ENCODE peak calls at places on chromosome 10, in seven cellular contexts. J is CD4-positive, alpha-beta T cell; H is nucleus accumbens; L is AML-193; Z is neural progenitor cell; I is amniotic stem cell; C is brain microvascular endothelial cell. A is an unnamed sample.

GRCh38 chr10:43093423-43094090 is 16.7 kb downstream of the RET start:
- DNase-seq in I (no peak), C (no peak), H (no peak), Z (peak), L (no peak), J (no peak), A (peak)

GRCh38 chr10:117804470-117805011 is 242.2 kb downstream of the RAB11FIP2 start:
- DNase-seq in Z (peak), C (no peak), L (no peak), I (no peak), J (no peak), H (peak), A (peak)

GRCh38 chr10:124341768-124342135 is 77.0 kb downstream of the OAT start:
- DNase-seq in I (no peak), L (no peak), J (no peak), Z (no peak), C (no peak), H (no peak), A (no peak)

GRCh38 chr10:103757531-103758293 is 97.7 kb downstream of the SH3PXD2A start:
- DNase-seq in J (peak), C (peak), Z (no peak), L (peak), H (no peak), I (peak), A (peak)

GRCh38 chr10:31583358-31583757 is 264.3 kb downstream of the ZEB1 start:
- DNase-seq in C (no peak), H (peak), I (no peak), Z (no peak), J (no peak), L (no peak), A (no peak)

GRCh38 chr10:3263082-3263481 is 90.5 kb upstream of the PITRM1 start:
- DNase-seq in L (no peak), Z (no peak), I (no peak), H (no peak), C (no peak), J (no peak), A (no peak)

GRCh38 chr10:51300617-51301350 is 226.5 kb downstream of the PRKG1 start:
- DNase-seq in I (no peak), H (no peak), Z (peak), L (no peak), C (no peak), J (no peak), A (no peak)

GRCh38 chr10:133286366-133286765 is 9.7 kb upstream of the ADAM8 start:
- DNase-seq in I (no peak), H (no peak), L (no peak), Z (no peak), C (no peak), J (no peak), A (no peak)

GRCh38 chr10:117137031-117137910 is 799 bp downstream of the VAX1 start:
- DNase-seq in H (no peak), I (no peak), C (no peak), L (no peak), Z (peak), J (no peak), A (peak)

GRCh38 chr10:72334196-72334831 is 20.4 kb downstream of the DNAJB12 start:
- DNase-seq in L (no peak), H (peak), C (peak), I (no peak), J (no peak), Z (peak), A (peak)

GRCh38 chr10:72248477-72249151 is 25.1 kb upstream of the DDIT4 start:
- DNase-seq in L (peak), J (peak), C (peak), H (peak), Z (no peak), I (no peak), A (no peak)

GRCh38 chr10:62073429-62073828 is 171.9 kb downstream of the ARID5B start:
- DNase-seq in H (no peak), L (no peak), Z (no peak), I (no peak), J (no peak), C (no peak), A (no peak)

GRCh38 chr10:117074621-117075020 is 63.4 kb downstream of the VAX1 start:
- DNase-seq in Z (peak), J (no peak), L (no peak), I (no peak), C (no peak), H (no peak), A (peak)